ENCODE peak calls at places on chromosomes 7 and 10, in seven cellular contexts. Q, N, W, A, K, T and J are unnamed samples.
A peak's percentile ranks its signal among the peaks of the same experiment; 100 is the strongest.

GRCh38 chr10:110395350-110396283 is 90.9 kb upstream of the SMNDC1 start:
- DNase-seq in K (no peak), T (peak; percentile 86), A (peak; percentile 95), Q (peak; percentile 99), W (peak; percentile 79), N (no peak), J (no peak)

GRCh38 chr10:60870803-60871202 is 73.2 kb downstream of the RHOBTB1 start:
- DNase-seq in A (no peak), W (no peak), K (no peak), N (no peak), T (no peak), Q (no peak), J (no peak)

GRCh38 chr7:115613836-115614235 is 416.7 kb downstream of the TFEC start:
- DNase-seq in W (no peak), N (no peak), K (no peak), Q (no peak), T (peak; percentile 4), A (no peak), J (no peak)

GRCh38 chr7:104772405-104772821 is 241.6 kb upstream of the KMT2E start:
- DNase-seq in Q (no peak), W (no peak), T (no peak), A (no peak), N (peak; percentile 58), K (no peak), J (no peak)

GRCh38 chr7:111931958-111932357 is 274.2 kb downstream of the DOCK4 start:
- DNase-seq in N (no peak), Q (no peak), T (no peak), A (no peak), W (no peak), K (no peak), J (no peak)

GRCh38 chr7:12584940-12585339 is 14.4 kb downstream of the SCIN start:
- DNase-seq in A (no peak), T (no peak), N (no peak), K (no peak), Q (no peak), W (peak; percentile 30), J (no peak)

GRCh38 chr10:107986571-107986970 is 822.1 kb upstream of the SORCS1 start:
- DNase-seq in Q (no peak), W (no peak), K (no peak), N (no peak), A (no peak), T (no peak), J (no peak)

GRCh38 chr7:71694678-71695077 is 562.7 kb downstream of the GALNT17 start:
- DNase-seq in W (no peak), A (no peak), Q (no peak), N (no peak), T (no peak), K (no peak), J (no peak)

GRCh38 chr7:151761256-151761655 is 115.7 kb downstream of the PRKAG2 start:
- DNase-seq in W (no peak), N (no peak), K (no peak), T (no peak), A (peak; percentile 67), Q (no peak), J (no peak)

GRCh38 chr7:11313801-11314200 is 340.1 kb downstream of the PHF14 start:
- DNase-seq in A (no peak), N (no peak), W (no peak), T (no peak), K (no peak), Q (no peak), J (no peak)

GRCh38 chr7:137633133-137633532 is 213.6 kb downstream of the DGKI start:
- DNase-seq in N (no peak), K (no peak), A (peak; percentile 46), T (no peak), Q (no peak), W (no peak), J (no peak)

GRCh38 chr10:990808-991207 is 2.6 kb downstream of the GTPBP4 start:
- DNase-seq in W (no peak), K (no peak), T (no peak), A (no peak), Q (no peak), N (no peak), J (no peak)

GRCh38 chr7:2606539-2606936 is 25.2 kb upstream of the TTYH3 start:
- DNase-seq in T (no peak), N (no peak), A (no peak), W (no peak), Q (no peak), K (no peak), J (no peak)

GRCh38 chr7:55409474-55410225 is 44.5 kb downstream of the LANCL2 start:
- DNase-seq in Q (no peak), W (no peak), K (no peak), T (no peak), A (no peak), N (no peak), J (no peak)

GRCh38 chr10:75223507-75223906 is 12.2 kb downstream of the COMTD1 start:
- DNase-seq in N (no peak), A (no peak), Q (no peak), K (no peak), W (no peak), T (no peak), J (no peak)

GRCh38 chr7:12709731-12710502 is 22.5 kb downstream of the ARL4A start:
- DNase-seq in T (no peak), A (no peak), W (no peak), Q (no peak), K (no peak), N (no peak), J (no peak)

GRCh38 chr10:103766751-103767509 is 88.4 kb downstream of the SH3PXD2A start:
- DNase-seq in W (no peak), Q (no peak), K (no peak), T (no peak), N (no peak), A (no peak), J (no peak)

GRCh38 chr10:100509241-100509640 is 10.4 kb downstream of the SEC31B start:
- DNase-seq in Q (no peak), T (no peak), A (no peak), N (no peak), K (no peak), W (no peak), J (no peak)

GRCh38 chr10:12929381-12929780 is 72.1 kb downstream of the CCDC3 start:
- DNase-seq in W (no peak), A (no peak), T (no peak), K (no peak), Q (no peak), N (no peak), J (no peak)

GRCh38 chr10:49164587-49165188 is 23.5 kb downstream of the TMEM273 start:
- DNase-seq in N (peak; percentile 72), W (peak; percentile 58), A (peak; percentile 47), Q (no peak), K (no peak), T (no peak), J (peak; percentile 65)
- TF ChIP-seq CTCF in N (peak; percentile 73), W (peak; percentile 65), A (peak; percentile 30), Q (peak; percentile 57), K (peak; percentile 54), T (peak; percentile 68), J (no peak)

DNA sequence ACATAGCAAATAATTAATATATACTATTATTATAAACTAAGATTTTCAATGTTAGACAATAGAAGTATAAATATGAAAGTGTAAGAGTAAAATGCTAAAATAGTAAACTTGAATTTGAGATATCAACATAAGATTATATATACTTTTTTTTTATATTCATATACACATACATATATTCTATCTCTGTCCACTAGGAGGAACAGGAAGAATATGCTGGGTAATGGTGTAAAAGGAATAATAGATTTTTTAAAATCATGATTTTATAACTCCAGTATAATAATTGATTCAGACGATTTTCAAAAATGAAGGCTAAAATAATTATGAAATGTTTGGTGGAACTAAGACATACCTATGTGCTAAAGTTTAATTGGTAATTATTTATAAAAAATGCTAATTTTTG is 37.7 kb downstream of the AGMO start:
- DNase-seq in K (no peak), A (no peak), W (no peak), N (no peak), Q (no peak), T (no peak), J (no peak)
- TF ChIP-seq CTCF in K (peak; percentile 13), A (no peak), W (no peak), N (no peak), Q (no peak), T (no peak), J (peak; percentile 29)

GRCh38 chr10:2992401-2993198 is 74.7 kb upstream of the PFKP start:
- DNase-seq in K (no peak), W (no peak), Q (no peak), N (no peak), T (no peak), A (no peak), J (no peak)
- TF ChIP-seq CTCF in K (peak; percentile 29), W (no peak), Q (no peak), N (peak; percentile 40), T (peak; percentile 36), A (peak; percentile 6), J (no peak)

GRCh38 chr7:106050002-106050742 is 61.9 kb downstream of the SYPL1 start:
- DNase-seq in T (peak; percentile 38), W (no peak), A (peak; percentile 85), K (no peak), Q (no peak), N (peak; percentile 16), J (no peak)
- TF ChIP-seq CTCF in T (peak; percentile 35), W (no peak), A (no peak), K (no peak), Q (no peak), N (peak; percentile 23), J (no peak)